ENCODE peak calls at places on chromosomes 11 and 22, in four cellular contexts. B, M, P and Z are unnamed samples. For H3K36me3 and H3K4me1, the result is how much of the 10 kb centered on the place peaks cover.

GRCh38 chr22:33819743-33820142 is 100.5 kb downstream of the LARGE1 start:
- DNase-seq in P (no peak), M (no peak), B (no peak), Z (no peak)

GRCh38 chr11:35173620-35174278 is 34.8 kb downstream of the CD44 start:
- DNase-seq in P (no peak), B (no peak), M (no peak), Z (no peak)

GRCh38 chr11:35485656-35486318 is 39.6 kb downstream of the PAMR1 start:
- DNase-seq in B (peak), M (peak), P (peak), Z (peak)

GRCh38 chr11:124900464-124900863 is 2.8 kb upstream of the ROBO4 start:
- DNase-seq in B (no peak), P (no peak), M (peak), Z (no peak)

GRCh38 chr22:21947040-21948014 is 5.3 kb downstream of the PPM1F start:
- DNase-seq in B (no peak), M (peak), P (no peak), Z (no peak)

GRCh38 chr22:35705141-35705540 is 12.5 kb upstream of the APOL5 start:
- DNase-seq in M (peak), P (no peak), B (no peak), Z (no peak)

GRCh38 chr11:18312012-18312411 is 9.9 kb downstream of the HPS5 start:
- DNase-seq in B (no peak), M (peak), P (no peak), Z (no peak)

GRCh38 chr11:90204832-90205646 is 17.8 kb downstream of the CHORDC1 start:
- DNase-seq in P (peak), B (no peak), M (peak), Z (peak)

GRCh38 chr11:126111458-126112116 is 48.9 kb upstream of the CDON start:
- DNase-seq in B (peak), M (no peak), P (no peak), Z (no peak)

GRCh38 chr11:35289821-35290220 is 129.5 kb downstream of the SLC1A2 start:
- DNase-seq in M (no peak), P (no peak), B (no peak), Z (no peak)

GRCh38 chr22:44845191-44845590 is 92.8 kb downstream of the ARHGAP8 start:
- DNase-seq in M (no peak), B (no peak), P (no peak), Z (no peak)

GRCh38 chr11:76049506-76049905 is 156.8 kb downstream of the WNT11 start:
- DNase-seq in P (no peak), M (no peak), B (no peak), Z (no peak)
- H3K36me3 ChIP-seq in P (under half), M (under half), B (under half), Z (under half)

GRCh38 chr11:60910281-60910687 is 3.7 kb upstream of the TMEM109 start:
- DNase-seq in P (peak), B (no peak), M (no peak), Z (no peak)
- H3K4me1 ChIP-seq in P (half or more), B (half or more), M (under half), Z (under half)

DNA sequence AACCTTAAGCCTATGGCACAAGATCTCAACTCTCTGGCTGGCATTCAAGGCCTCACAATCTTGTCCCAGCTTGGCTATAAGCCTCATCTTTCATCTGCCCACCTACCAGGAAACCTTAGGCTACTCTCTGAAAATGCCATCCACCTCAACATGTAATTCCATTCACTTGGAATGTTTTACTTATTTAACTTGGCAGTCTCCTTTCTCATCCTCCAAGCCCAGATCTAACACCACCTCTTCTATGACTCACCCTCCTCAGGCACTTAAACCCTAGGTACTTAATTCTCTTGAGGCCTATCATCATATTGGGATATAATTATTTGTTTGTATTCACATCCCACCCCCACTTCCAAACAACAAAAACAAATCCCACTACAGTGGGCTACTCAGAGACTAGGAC is 15.0 kb downstream of the POGLUT3 start:
- DNase-seq in M (peak), P (no peak), B (no peak), Z (no peak)
- H3K36me3 ChIP-seq in M (under half), P (under half), B (half or more), Z (under half)

GRCh38 chr11:102319544-102319943 is 2.3 kb downstream of the BIRC3 start:
- DNase-seq in M (no peak), B (no peak), P (no peak), Z (no peak)
- H3K4me1 ChIP-seq in M (under half), B (under half), P (half or more), Z (under half)

DNA sequence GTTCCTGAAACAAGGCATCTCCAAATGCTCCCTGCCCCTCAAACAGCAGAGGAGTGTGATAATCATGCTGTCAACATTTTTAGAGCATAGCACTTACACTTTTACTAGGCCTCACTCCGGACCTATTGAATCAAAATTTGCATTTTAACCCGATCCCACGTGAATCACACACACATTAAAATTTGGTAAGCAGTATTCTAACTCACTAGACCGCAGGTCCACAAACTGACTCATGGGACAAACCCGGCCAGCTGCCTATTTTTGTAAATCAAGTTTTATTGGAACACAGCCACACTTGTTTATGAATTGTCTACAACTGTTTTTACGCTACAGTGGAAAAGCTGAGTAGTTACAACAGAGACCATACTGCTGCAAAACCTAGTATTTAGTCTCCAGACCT is 43.3 kb downstream of the SNX19 start:
- DNase-seq in P (no peak), M (peak), B (no peak), Z (no peak)
- H3K36me3 ChIP-seq in P (under half), M (under half), B (under half), Z (under half)

GRCh38 chr11:65422633-65423515 is at the start of gene NEAT1:
- DNase-seq in P (peak), B (peak), M (peak), Z (peak)
- H3K4me1 ChIP-seq in P (under half), B (half or more), M (under half), Z (under half)

GRCh38 chr11:117390743-117391142 is 63.1 kb downstream of the CEP164 start:
- DNase-seq in B (no peak), M (no peak), P (no peak), Z (no peak)
- H3K36me3 ChIP-seq in B (half or more), M (under half), P (under half), Z (under half)